ENCODE peak calls at places on chromosomes 7 and 10, in eight cellular contexts. M is amygdala, D is H7, U is AG08395, Q is ascending aorta, Y is IMR-90, S is NCI-H2171, G is HT-29. I is an unnamed sample.

GRCh38 chr10:62811159-62811875 is 4.8 kb downstream of the EGR2 start:
- DNase-seq in Q (no peak), Y (no peak), U (no peak), S (no peak), M (no peak), D (no peak), G (no peak), I (no peak)

GRCh38 chr10:53093878-53094277 is 321.3 kb upstream of the MBL2 start:
- DNase-seq in Q (no peak), G (no peak), U (no peak), M (no peak), Y (no peak), S (no peak), D (no peak), I (no peak)

GRCh38 chr7:151626422-151627115 is 106.9 kb upstream of the RHEB start:
- DNase-seq in M (no peak), Q (peak; percentile 63), G (peak; percentile 82), U (peak; percentile 22), Y (no peak), D (peak; percentile 64), S (no peak), I (no peak)

GRCh38 chr7:6026011-6026819 is 5.0 kb upstream of the ANKRD61 start:
- DNase-seq in Y (peak; percentile 20), U (peak; percentile 45), S (no peak), D (peak; percentile 88), M (no peak), G (peak; percentile 62), Q (peak; percentile 78), I (peak; percentile 30)

GRCh38 chr7:1611708-1612241 is 41.9 kb upstream of the PSMG3 start:
- DNase-seq in G (no peak), D (peak; percentile 43), S (peak; percentile 25), Q (no peak), Y (peak; percentile 73), M (peak; percentile 38), U (peak; percentile 96), I (no peak)

GRCh38 chr7:138008588-138009349 is 6.9 kb upstream of the CREB3L2 start:
- DNase-seq in S (peak; percentile 34), D (peak; percentile 53), U (peak; percentile 61), Q (no peak), G (peak; percentile 87), M (no peak), Y (peak; percentile 68), I (peak; percentile 33)

GRCh38 chr7:42945821-42946615 is 13.8 kb downstream of the MRPL32 start:
- DNase-seq in Q (no peak), Y (no peak), G (no peak), M (peak; percentile 1), D (no peak), S (no peak), U (peak; percentile 41), I (no peak)

GRCh38 chr7:131188367-131189339 is 139.0 kb upstream of the MKLN1 start:
- DNase-seq in Q (peak; percentile 65), D (no peak), M (no peak), G (no peak), Y (peak; percentile 98), S (no peak), U (peak; percentile 92), I (no peak)

GRCh38 chr7:117781707-117782106 is 91.5 kb downstream of the CTTNBP2 start:
- DNase-seq in S (no peak), U (no peak), Q (no peak), D (no peak), M (no peak), Y (peak; percentile 62), G (peak; percentile 15), I (no peak)

GRCh38 chr7:94375167-94375566 is 19.5 kb upstream of the COL1A2 start:
- DNase-seq in G (no peak), U (peak; percentile 80), Q (peak; percentile 84), Y (peak; percentile 97), M (no peak), D (peak; percentile 39), S (no peak), I (no peak)

GRCh38 chr7:3431306-3431705 is 130.3 kb downstream of the SDK1 start:
- DNase-seq in S (no peak), U (no peak), D (no peak), Y (peak; percentile 51), Q (no peak), M (no peak), G (no peak), I (no peak)

GRCh38 chr7:151849008-151849878 is 27.7 kb downstream of the PRKAG2 start:
- DNase-seq in D (no peak), S (no peak), Y (no peak), U (no peak), Q (no peak), M (no peak), G (no peak), I (no peak)